ENCODE peak calls at places on chromosomes 11 and 22, in ten cellular contexts. One of them, this sample, is unnamed.

GRCh38 chr22:39530692-39531331 is 1.7 kb downstream of the RPS19BP1 start:
- DNase-seq in GM23338: peak; percentile 89
- DNase-seq in prostate gland: no peak
- DNase-seq in SK-N-SH: peak; percentile 45
- DNase-seq in H1: no peak
- DNase-seq in suprapubic skin: no peak
- DNase-seq in stomach: no peak
- DNase-seq in HepG2: peak; percentile 57
- DNase-seq in GM12892: no peak
- DNase-seq in GM12891: no peak
- DNase-seq in this sample: no peak

GRCh38 chr11:34613462-34614183 is 7.3 kb upstream of the EHF start:
- DNase-seq in GM23338: no peak
- DNase-seq in prostate gland: no peak
- DNase-seq in SK-N-SH: no peak
- DNase-seq in H1: no peak
- DNase-seq in suprapubic skin: no peak
- DNase-seq in stomach: no peak
- DNase-seq in HepG2: no peak
- DNase-seq in GM12892: no peak
- DNase-seq in GM12891: peak; percentile 38
- DNase-seq in this sample: no peak

GRCh38 chr22:45529097-45529496 is 26.4 kb downstream of the FBLN1 start:
- DNase-seq in GM23338: no peak
- DNase-seq in prostate gland: no peak
- DNase-seq in SK-N-SH: no peak
- DNase-seq in H1: no peak
- DNase-seq in suprapubic skin: no peak
- DNase-seq in stomach: no peak
- DNase-seq in HepG2: no peak
- DNase-seq in GM12892: no peak
- DNase-seq in GM12891: no peak
- DNase-seq in this sample: no peak

GRCh38 chr11:63737718-63738117 is 30.9 kb downstream of the ZFTA start:
- DNase-seq in GM23338: no peak
- DNase-seq in prostate gland: no peak
- DNase-seq in SK-N-SH: no peak
- DNase-seq in H1: no peak
- DNase-seq in suprapubic skin: no peak
- DNase-seq in stomach: no peak
- DNase-seq in HepG2: peak; percentile 56
- DNase-seq in GM12892: no peak
- DNase-seq in GM12891: no peak
- DNase-seq in this sample: no peak

GRCh38 chr22:30402036-30402759 is 5.4 kb downstream of the SEC14L2 start:
- DNase-seq in GM23338: peak; percentile 60
- DNase-seq in prostate gland: no peak
- DNase-seq in SK-N-SH: no peak
- DNase-seq in H1: no peak
- DNase-seq in suprapubic skin: no peak
- DNase-seq in stomach: no peak
- DNase-seq in HepG2: no peak
- DNase-seq in GM12892: no peak
- DNase-seq in GM12891: no peak
- DNase-seq in this sample: no peak

GRCh38 chr22:27782065-27782464 is 19.5 kb downstream of the MN1 start:
- DNase-seq in GM23338: no peak
- DNase-seq in prostate gland: no peak
- DNase-seq in SK-N-SH: no peak
- DNase-seq in H1: no peak
- DNase-seq in suprapubic skin: no peak
- DNase-seq in stomach: no peak
- DNase-seq in HepG2: no peak
- DNase-seq in GM12892: no peak
- DNase-seq in GM12891: no peak
- DNase-seq in this sample: no peak

GRCh38 chr11:48154162-48154561 is 62.4 kb upstream of the OR4B1 start:
- DNase-seq in GM23338: no peak
- DNase-seq in prostate gland: no peak
- DNase-seq in SK-N-SH: no peak
- DNase-seq in H1: no peak
- DNase-seq in suprapubic skin: no peak
- DNase-seq in stomach: no peak
- DNase-seq in HepG2: no peak
- DNase-seq in GM12892: no peak
- DNase-seq in GM12891: no peak
- DNase-seq in this sample: no peak

GRCh38 chr11:11451501-11452005 is 98.5 kb upstream of the CSNK2A3 start:
- DNase-seq in GM23338: no peak
- DNase-seq in prostate gland: no peak
- DNase-seq in SK-N-SH: no peak
- DNase-seq in H1: no peak
- DNase-seq in suprapubic skin: no peak
- DNase-seq in stomach: no peak
- DNase-seq in HepG2: peak; percentile 82
- DNase-seq in GM12892: peak; percentile 25
- DNase-seq in GM12891: no peak
- DNase-seq in this sample: no peak

GRCh38 chr22:17258015-17258827 is 39.0 kb upstream of the ADA2 start:
- DNase-seq in GM23338: peak; percentile 87
- DNase-seq in prostate gland: peak; percentile 74
- DNase-seq in SK-N-SH: peak; percentile 61
- DNase-seq in H1: peak; percentile 74
- DNase-seq in suprapubic skin: no peak
- DNase-seq in stomach: peak; percentile 53
- DNase-seq in HepG2: no peak
- DNase-seq in GM12892: peak; percentile 67
- DNase-seq in GM12891: peak; percentile 67
- DNase-seq in this sample: no peak

GRCh38 chr11:75203641-75204011 is 36.9 kb upstream of the TPBGL start:
- DNase-seq in GM23338: no peak
- DNase-seq in prostate gland: no peak
- DNase-seq in SK-N-SH: no peak
- DNase-seq in H1: no peak
- DNase-seq in suprapubic skin: no peak
- DNase-seq in stomach: no peak
- DNase-seq in HepG2: no peak
- DNase-seq in GM12892: no peak
- DNase-seq in GM12891: no peak
- DNase-seq in this sample: no peak

DNA sequence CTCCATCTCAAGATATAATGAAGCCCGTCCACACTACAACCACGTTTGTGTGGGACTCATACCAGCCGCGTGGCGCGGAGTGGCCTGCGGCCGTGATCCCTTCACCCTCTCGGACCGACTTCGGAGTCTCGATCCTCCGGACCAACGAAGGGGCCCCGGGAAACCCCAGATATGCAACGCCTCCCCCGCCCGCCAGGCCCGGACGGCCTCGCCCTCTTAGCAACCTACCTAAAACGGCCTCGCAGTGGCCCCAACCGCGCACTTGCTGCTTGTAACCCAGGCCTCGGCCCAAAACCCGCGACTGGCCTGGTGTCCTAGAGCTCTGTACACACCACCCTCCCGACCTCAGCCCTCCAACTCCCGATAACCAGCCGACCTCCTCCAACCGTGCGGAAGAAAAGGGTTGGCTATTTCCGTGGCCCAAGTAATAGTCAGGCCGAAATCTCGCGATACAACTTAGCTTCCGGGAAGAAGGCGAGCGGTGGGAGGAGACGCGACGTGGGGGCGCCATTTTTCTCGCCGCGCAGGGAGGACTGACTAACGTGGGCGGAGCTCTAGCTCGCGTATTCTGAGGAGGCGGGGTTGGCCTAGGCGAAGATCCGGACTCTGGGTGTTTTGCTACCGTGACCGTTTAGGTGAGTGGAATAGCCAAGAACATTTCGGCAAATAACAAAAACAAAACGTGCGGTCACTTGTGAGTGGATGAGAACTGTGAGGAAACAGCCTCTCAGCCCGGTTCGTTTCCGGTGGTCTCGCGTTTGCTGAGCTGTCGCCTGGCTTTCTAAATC is at the start of the genes C11orf54 and TAF1D:
- DNase-seq in GM23338: peak; percentile 99
- DNase-seq in prostate gland: peak; percentile 98
- DNase-seq in SK-N-SH: peak; percentile 94
- DNase-seq in H1: peak; percentile 93
- DNase-seq in suprapubic skin: peak; percentile 99
- DNase-seq in stomach: peak; percentile 97
- DNase-seq in HepG2: peak; percentile 96
- DNase-seq in GM12892: peak; percentile 80
- DNase-seq in GM12891: peak; percentile 74
- DNase-seq in this sample: peak; percentile 99
- TF ChIP-seq POLR2AphosphoS5 in GM23338: peak; percentile 99
- TF ChIP-seq POLR2AphosphoS5 in prostate gland: peak; percentile 95
- TF ChIP-seq POLR2AphosphoS5 in SK-N-SH: peak; percentile 99
- TF ChIP-seq POLR2AphosphoS5 in H1: peak; percentile 99
- TF ChIP-seq POLR2AphosphoS5 in suprapubic skin: peak; percentile 92
- TF ChIP-seq POLR2AphosphoS5 in stomach: peak; percentile 96
- TF ChIP-seq POLR2AphosphoS5 in HepG2: peak; percentile 99
- TF ChIP-seq POLR2AphosphoS5 in GM12892: peak; percentile 100
- TF ChIP-seq POLR2AphosphoS5 in GM12891: peak; percentile 99
- TF ChIP-seq POLR2AphosphoS5 in this sample: peak; percentile 96

GRCh38 chr11:114109206-114110090 is 49.9 kb downstream of the ZBTB16 start:
- DNase-seq in GM23338: no peak
- DNase-seq in prostate gland: no peak
- DNase-seq in SK-N-SH: no peak
- DNase-seq in H1: no peak
- DNase-seq in suprapubic skin: no peak
- DNase-seq in stomach: no peak
- DNase-seq in HepG2: no peak
- DNase-seq in GM12892: no peak
- DNase-seq in GM12891: no peak
- DNase-seq in this sample: no peak
- TF ChIP-seq POLR2AphosphoS5 in GM23338: no peak
- TF ChIP-seq POLR2AphosphoS5 in prostate gland: no peak
- TF ChIP-seq POLR2AphosphoS5 in SK-N-SH: no peak
- TF ChIP-seq POLR2AphosphoS5 in H1: no peak
- TF ChIP-seq POLR2AphosphoS5 in suprapubic skin: no peak
- TF ChIP-seq POLR2AphosphoS5 in stomach: no peak
- TF ChIP-seq POLR2AphosphoS5 in HepG2: no peak
- TF ChIP-seq POLR2AphosphoS5 in GM12892: no peak
- TF ChIP-seq POLR2AphosphoS5 in GM12891: no peak
- TF ChIP-seq POLR2AphosphoS5 in this sample: no peak

GRCh38 chr22:19576460-19577421 is 52.5 kb upstream of the CLDN5 start:
- DNase-seq in GM23338: peak; percentile 33
- DNase-seq in prostate gland: no peak
- DNase-seq in SK-N-SH: peak; percentile 54
- DNase-seq in H1: no peak
- DNase-seq in suprapubic skin: no peak
- DNase-seq in stomach: no peak
- DNase-seq in HepG2: no peak
- DNase-seq in GM12892: peak; percentile 58
- DNase-seq in GM12891: peak; percentile 50
- DNase-seq in this sample: no peak
- TF ChIP-seq POLR2AphosphoS5 in GM23338: no peak
- TF ChIP-seq POLR2AphosphoS5 in prostate gland: no peak
- TF ChIP-seq POLR2AphosphoS5 in SK-N-SH: no peak
- TF ChIP-seq POLR2AphosphoS5 in H1: no peak
- TF ChIP-seq POLR2AphosphoS5 in suprapubic skin: no peak
- TF ChIP-seq POLR2AphosphoS5 in stomach: no peak
- TF ChIP-seq POLR2AphosphoS5 in HepG2: no peak
- TF ChIP-seq POLR2AphosphoS5 in GM12892: no peak
- TF ChIP-seq POLR2AphosphoS5 in GM12891: no peak
- TF ChIP-seq POLR2AphosphoS5 in this sample: peak; percentile 36

GRCh38 chr22:19644314-19645223 is 69.7 kb upstream of the SEPTIN5 start:
- DNase-seq in GM23338: no peak
- DNase-seq in prostate gland: no peak
- DNase-seq in SK-N-SH: peak; percentile 19
- DNase-seq in H1: no peak
- DNase-seq in suprapubic skin: no peak
- DNase-seq in stomach: no peak
- DNase-seq in HepG2: no peak
- DNase-seq in GM12892: no peak
- DNase-seq in GM12891: no peak
- DNase-seq in this sample: no peak

GRCh38 chr22:19645905-19646304 is 68.4 kb upstream of the SEPTIN5 start:
- DNase-seq in GM23338: no peak
- DNase-seq in prostate gland: no peak
- DNase-seq in SK-N-SH: no peak
- DNase-seq in H1: no peak
- DNase-seq in suprapubic skin: no peak
- DNase-seq in stomach: no peak
- DNase-seq in HepG2: no peak
- DNase-seq in GM12892: no peak
- DNase-seq in GM12891: no peak
- DNase-seq in this sample: no peak

GRCh38 chr22:19645391-19645790 is 68.9 kb upstream of the SEPTIN5 start:
- DNase-seq in GM23338: peak; percentile 52
- DNase-seq in prostate gland: no peak
- DNase-seq in SK-N-SH: peak; percentile 8
- DNase-seq in H1: no peak
- DNase-seq in suprapubic skin: no peak
- DNase-seq in stomach: no peak
- DNase-seq in HepG2: no peak
- DNase-seq in GM12892: no peak
- DNase-seq in GM12891: no peak
- DNase-seq in this sample: no peak

GRCh38 chr22:19641983-19642451 is 72.3 kb upstream of the SEPTIN5 start:
- DNase-seq in GM23338: no peak
- DNase-seq in prostate gland: no peak
- DNase-seq in SK-N-SH: no peak
- DNase-seq in H1: no peak
- DNase-seq in suprapubic skin: no peak
- DNase-seq in stomach: no peak
- DNase-seq in HepG2: no peak
- DNase-seq in GM12892: no peak
- DNase-seq in GM12891: no peak
- DNase-seq in this sample: no peak

DNA sequence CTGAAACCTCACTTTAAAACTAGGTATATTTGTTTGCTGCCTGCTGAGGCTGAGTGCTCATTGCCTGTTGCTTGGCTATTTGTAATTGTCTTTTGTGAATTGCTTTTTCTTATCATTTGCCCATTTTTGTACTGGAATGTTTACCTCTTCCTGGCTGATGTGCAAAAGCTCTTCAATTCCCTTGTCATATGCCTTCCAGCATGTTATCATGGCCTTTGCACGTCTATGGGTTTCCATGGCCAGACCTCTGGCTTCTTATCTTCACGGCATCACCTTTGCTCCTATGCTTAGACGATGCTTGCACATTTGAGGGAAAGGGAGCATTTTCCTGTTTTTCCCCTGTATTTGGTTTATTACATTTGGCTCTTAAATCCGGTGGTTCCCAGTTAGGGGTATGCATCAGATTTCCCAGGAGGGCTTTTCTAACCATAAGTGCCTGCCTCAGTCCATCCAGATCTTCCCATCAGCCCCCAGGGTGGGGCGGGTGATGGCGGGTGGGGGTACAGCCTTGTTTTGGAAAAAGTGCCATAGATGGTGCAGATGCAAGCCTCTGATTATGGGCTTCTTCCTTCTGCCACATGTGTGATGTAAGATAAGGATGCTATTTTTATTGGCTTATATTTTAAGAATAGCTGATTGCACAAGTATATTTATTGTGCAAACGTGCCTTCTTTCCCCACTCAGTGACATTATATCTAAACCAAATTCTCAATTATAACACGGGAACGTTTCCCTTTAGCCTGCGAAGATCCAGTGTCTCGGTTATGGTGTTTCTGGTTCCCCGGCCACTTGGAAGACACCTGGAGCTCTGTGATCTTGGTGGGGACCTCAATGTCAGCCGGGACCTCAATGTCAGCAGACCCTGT is 70.6 kb upstream of the SEPTIN5 start:
- DNase-seq in GM23338: no peak
- DNase-seq in prostate gland: no peak
- DNase-seq in SK-N-SH: no peak
- DNase-seq in H1: no peak
- DNase-seq in suprapubic skin: no peak
- DNase-seq in stomach: no peak
- DNase-seq in HepG2: no peak
- DNase-seq in GM12892: no peak
- DNase-seq in GM12891: no peak
- DNase-seq in this sample: no peak
- TF ChIP-seq POLR2AphosphoS5 in GM23338: no peak
- TF ChIP-seq POLR2AphosphoS5 in prostate gland: no peak
- TF ChIP-seq POLR2AphosphoS5 in SK-N-SH: no peak
- TF ChIP-seq POLR2AphosphoS5 in H1: no peak
- TF ChIP-seq POLR2AphosphoS5 in suprapubic skin: no peak
- TF ChIP-seq POLR2AphosphoS5 in stomach: no peak
- TF ChIP-seq POLR2AphosphoS5 in HepG2: no peak
- TF ChIP-seq POLR2AphosphoS5 in GM12892: no peak
- TF ChIP-seq POLR2AphosphoS5 in GM12891: no peak
- TF ChIP-seq POLR2AphosphoS5 in this sample: no peak

This sample was measured in esophagus muscularis mucosa.